ENCODE peak calls at places on chromosomes 4 and X, in five cellular contexts. J is HL-60, M is progenitor cell of endocrine pancreas, F is fibroblast of pulmonary artery, E is esophagus squamous epithelium. L is an unnamed sample.

GRCh38 chrX:153469811-153470410 is 465 bp downstream of the HAUS7 start:
- DNase-seq in E (no peak), J (peak), M (no peak), F (peak), L (no peak)

GRCh38 chrX:43707812-43708548 is 51.9 kb downstream of the MAOA start:
- DNase-seq in E (no peak), M (no peak), J (no peak), F (peak), L (no peak)

GRCh38 chr4:8240211-8241041 is 29.1 kb upstream of the HTRA3 start:
- DNase-seq in F (no peak), J (peak), E (no peak), M (no peak), L (no peak)

GRCh38 chr4:127622621-127622922 is 10.2 kb upstream of the INTU start:
- DNase-seq in J (no peak), M (no peak), E (no peak), F (no peak), L (no peak)

GRCh38 chr4:18388029-18388428 is 366.5 kb upstream of the LCORL start:
- DNase-seq in M (no peak), J (no peak), E (no peak), F (no peak), L (no peak)

GRCh38 chr4:75698162-75698962 is 25.2 kb upstream of the G3BP2 start:
- DNase-seq in E (no peak), F (no peak), M (no peak), J (peak), L (no peak)

GRCh38 chr4:8107146-8107657 is 51.4 kb downstream of the ABLIM2 start:
- DNase-seq in J (no peak), M (no peak), E (no peak), F (no peak), L (no peak)

GRCh38 chr4:24150021-24150420 is 260.2 kb upstream of the PPARGC1A start:
- DNase-seq in F (no peak), E (no peak), M (no peak), J (no peak), L (no peak)

GRCh38 chr4:1041147-1041935 is 29.9 kb downstream of the FGFRL1 start:
- DNase-seq in F (peak), M (no peak), E (no peak), J (no peak), L (no peak)

GRCh38 chr4:25970241-25970675 is 56.2 kb downstream of the SMIM20 start:
- DNase-seq in M (no peak), F (peak), J (peak), E (no peak), L (no peak)

GRCh38 chr4:124887738-124888137 is 175.2 kb upstream of the ANKRD50 start:
- DNase-seq in J (no peak), E (no peak), M (no peak), F (no peak), L (no peak)

GRCh38 chrX:12480956-12481355 is 310.3 kb upstream of the PRPS2 start:
- DNase-seq in E (no peak), F (peak), J (no peak), M (no peak), L (no peak)

GRCh38 chr4:164716901-164717300 is 37.0 kb upstream of the SMIM31 start:
- DNase-seq in F (no peak), J (no peak), E (no peak), M (no peak), L (no peak)
- TF ChIP-seq CTCF in F (no peak), J (peak), E (no peak), M (peak), L (no peak)

GRCh38 chrX:38305971-38306370 is 21.3 kb downstream of the RPGR start:
- DNase-seq in E (no peak), J (no peak), M (no peak), F (peak), L (no peak)
- TF ChIP-seq CTCF in E (no peak), J (no peak), M (no peak), F (peak), L (no peak)

DNA sequence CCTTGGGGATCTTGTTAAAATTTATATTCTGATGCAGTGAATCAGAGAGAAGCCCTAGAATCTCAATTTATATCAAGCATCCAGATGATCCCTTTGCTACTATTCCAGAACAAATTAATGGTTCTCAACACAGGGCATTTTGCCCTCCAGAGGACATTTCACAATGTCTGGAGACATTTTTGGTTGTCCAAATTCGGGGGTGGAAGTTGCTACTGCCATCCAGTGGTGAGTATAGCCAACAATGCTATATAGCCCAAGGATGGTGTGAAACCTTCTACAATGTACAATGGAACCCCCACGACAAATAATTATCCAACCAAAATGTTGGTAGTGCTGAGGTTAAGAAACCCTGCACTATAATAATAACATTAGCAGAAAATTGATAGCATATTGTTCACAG is 2440.0 kb downstream of the PCDH7 start:
- DNase-seq in F (peak), M (no peak), J (peak), E (no peak), L (peak)
- TF ChIP-seq CTCF in F (peak), M (peak), J (peak), E (no peak), L (peak)

DNA sequence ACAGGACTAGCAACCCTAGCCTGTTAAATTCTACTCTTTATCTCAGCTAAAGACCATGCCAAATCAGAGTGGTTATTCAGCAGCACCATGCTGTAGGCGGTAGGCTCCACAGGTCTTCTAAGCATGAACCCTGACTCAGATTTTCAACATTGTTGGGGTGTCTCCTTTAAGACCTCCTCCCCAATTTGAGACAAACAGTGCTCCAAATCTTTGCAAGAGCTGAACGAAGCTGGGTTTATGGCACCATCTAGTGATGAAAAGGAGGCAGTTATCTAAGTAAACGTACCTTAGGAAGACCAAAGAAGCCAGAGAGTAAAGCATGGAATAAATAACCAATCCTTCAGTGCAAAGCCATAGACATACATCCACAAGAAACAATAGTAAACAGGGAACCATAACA is 334.5 kb upstream of the SLC7A11 start:
- DNase-seq in E (no peak), F (peak), M (no peak), J (peak), L (peak)
- TF ChIP-seq CTCF in E (no peak), F (peak), M (peak), J (peak), L (peak)

GRCh38 chrX:118761950-118762725 is 34.7 kb downstream of the IL13RA1 start:
- DNase-seq in F (peak), J (peak), M (no peak), E (no peak), L (no peak)
- TF ChIP-seq CTCF in F (no peak), J (no peak), M (no peak), E (no peak), L (no peak)

GRCh38 chr4:73869130-73870055 is at the start of gene CXCL1:
- DNase-seq in J (no peak), E (no peak), M (peak), F (peak), L (no peak)

GRCh38 chr4:73865697-73866096 is 3.5 kb upstream of the CXCL1 start:
- DNase-seq in M (no peak), F (no peak), J (no peak), E (no peak), L (no peak)

GRCh38 chr4:73868206-73869129 is 725 bp upstream of the CXCL1 start:
- DNase-seq in J (no peak), M (no peak), F (peak), E (no peak), L (no peak)

GRCh38 chr4:73866236-73866635 is 3.0 kb upstream of the CXCL1 start:
- DNase-seq in M (no peak), F (no peak), E (no peak), J (no peak), L (no peak)

DNA sequence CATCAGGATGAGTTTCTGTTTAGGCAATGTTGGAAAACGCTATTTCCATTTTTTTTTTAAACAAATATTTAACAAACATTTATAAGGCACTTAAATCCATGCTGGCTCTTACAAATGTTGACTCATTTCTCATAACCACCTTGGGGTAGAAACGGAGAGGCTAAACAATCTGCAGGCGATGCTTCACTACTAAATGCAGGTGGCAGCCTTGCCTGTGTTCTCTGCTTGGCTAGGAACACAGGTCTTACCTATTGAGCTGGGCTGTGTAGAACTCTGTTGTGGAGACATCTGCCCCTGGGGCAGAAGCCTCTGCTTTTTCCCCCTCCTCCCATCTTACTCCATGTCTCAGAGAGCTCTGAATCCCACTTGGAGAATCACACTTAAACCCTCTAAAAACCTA is 1.4 kb upstream of the CXCL1 start:
- DNase-seq in J (no peak), F (no peak), M (no peak), E (no peak), L (no peak)
- TF ChIP-seq CTCF in J (no peak), F (no peak), M (no peak), E (no peak), L (no peak)

GRCh38 chr4:143203577-143203976 is 18.9 kb downstream of the USP38 start:
- DNase-seq in E (no peak), M (no peak), F (no peak), J (no peak), L (no peak)

GRCh38 chr4:143202824-143203223 is 18.1 kb downstream of the USP38 start:
- DNase-seq in E (no peak), F (peak), M (no peak), J (no peak), L (no peak)

DNA sequence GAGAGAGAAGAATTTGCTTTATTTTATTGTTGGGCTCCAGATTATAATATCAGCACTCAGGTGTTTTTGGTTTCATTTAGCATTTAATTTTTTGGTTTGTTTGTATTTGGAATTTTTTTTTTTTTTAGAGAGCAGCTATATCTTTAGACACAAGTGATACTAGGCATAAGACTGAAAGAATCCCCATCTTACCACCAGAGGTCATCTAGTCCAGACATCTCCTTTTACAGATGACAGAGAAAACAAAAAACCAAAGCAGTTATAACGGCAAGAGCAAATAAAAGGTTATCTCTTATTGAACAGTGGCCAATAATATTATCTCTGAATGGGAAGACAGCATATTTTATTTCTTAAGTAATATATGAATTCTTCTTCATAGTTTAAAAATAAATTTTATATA is 22.8 kb downstream of the USP38 start:
- DNase-seq in J (no peak), F (peak), E (no peak), M (no peak), L (no peak)
- TF ChIP-seq CTCF in J (no peak), F (peak), E (no peak), M (peak), L (peak)

L was measured in AG09319.